ENCODE peak calls at places on chromosomes 13 and 19, in four cellular contexts. Z is ovary, W is Calu3, T is fibroblast of the aortic adventitia. B is an unnamed sample.

GRCh38 chr13:110780410-110780809 is 66.9 kb downstream of the ING1 start:
- DNase-seq in T (no peak), W (no peak), Z (no peak), B (no peak)

GRCh38 chr13:23724196-23724970 is 154.2 kb downstream of the TNFRSF19 start:
- DNase-seq in T (peak; percentile 37), Z (no peak), W (no peak), B (no peak)

GRCh38 chr13:52128714-52129700 is at the start of gene NEK5:
- DNase-seq in W (peak; percentile 78), T (peak; percentile 34), Z (peak; percentile 47), B (peak; percentile 92)

GRCh38 chr13:70630247-70630646 is 522.0 kb upstream of the KLHL1 start:
- DNase-seq in T (no peak), W (no peak), Z (no peak), B (no peak)

GRCh38 chr19:48928164-48929005 is 5.1 kb upstream of the DHDH start:
- DNase-seq in T (peak; percentile 93), W (peak; percentile 39), Z (no peak), B (no peak)

GRCh38 chr19:55257461-55258411 is 1.1 kb downstream of the PPP6R1 start:
- DNase-seq in Z (no peak), T (peak; percentile 4), W (no peak), B (peak; percentile 23)

GRCh38 chr19:29622191-29623070 is 16.3 kb downstream of the POP4 start:
- DNase-seq in W (peak; percentile 9), Z (no peak), T (no peak), B (no peak)

GRCh38 chr19:18340990-18341868 is 831 bp downstream of the PGPEP1 start:
- DNase-seq in W (peak; percentile 53), Z (peak; percentile 73), T (peak; percentile 23), B (no peak)

GRCh38 chr19:17999685-18000479 is 8.1 kb upstream of the ARRDC2 start:
- DNase-seq in T (no peak), W (no peak), Z (no peak), B (no peak)

GRCh38 chr19:4345656-4346383 is 2.5 kb downstream of the MPND start:
- DNase-seq in Z (no peak), T (no peak), W (no peak), B (no peak)

GRCh38 chr13:110047511-110047910 is 259.4 kb downstream of the COL4A1 start:
- DNase-seq in T (peak; percentile 97), W (no peak), Z (peak; percentile 38), B (peak; percentile 47)

GRCh38 chr13:62875118-62875640 is 1459.5 kb upstream of the PCDH20 start:
- DNase-seq in T (no peak), Z (no peak), W (no peak), B (no peak)

GRCh38 chr19:5534787-5535586 is 32.8 kb downstream of the TINCR start:
- DNase-seq in W (peak; percentile 9), T (peak; percentile 6), Z (no peak), B (peak; percentile 41)

GRCh38 chr19:7917292-7918061 is 2.7 kb upstream of the SNAPC2 start:
- DNase-seq in T (peak; percentile 45), Z (no peak), W (peak; percentile 62), B (peak; percentile 77)

GRCh38 chr19:33434090-33434885 is 60.8 kb downstream of the CEBPG start:
- DNase-seq in Z (no peak), W (no peak), T (no peak), B (no peak)

GRCh38 chr19:30877591-30878230 is 471.5 kb downstream of the TSHZ3 start:
- DNase-seq in Z (no peak), W (no peak), T (no peak), B (no peak)

GRCh38 chr13:44313674-44314073 is 60.0 kb upstream of the SERP2 start:
- DNase-seq in T (peak; percentile 82), Z (no peak), W (peak; percentile 6), B (no peak)

GRCh38 chr13:75760182-75760981 is 124.3 kb downstream of the LMO7 start:
- DNase-seq in Z (no peak), W (peak; percentile 33), T (no peak), B (no peak)
- TF ChIP-seq CTCF in Z (no peak), W (no peak), T (peak; percentile 25), B (no peak)

DNA sequence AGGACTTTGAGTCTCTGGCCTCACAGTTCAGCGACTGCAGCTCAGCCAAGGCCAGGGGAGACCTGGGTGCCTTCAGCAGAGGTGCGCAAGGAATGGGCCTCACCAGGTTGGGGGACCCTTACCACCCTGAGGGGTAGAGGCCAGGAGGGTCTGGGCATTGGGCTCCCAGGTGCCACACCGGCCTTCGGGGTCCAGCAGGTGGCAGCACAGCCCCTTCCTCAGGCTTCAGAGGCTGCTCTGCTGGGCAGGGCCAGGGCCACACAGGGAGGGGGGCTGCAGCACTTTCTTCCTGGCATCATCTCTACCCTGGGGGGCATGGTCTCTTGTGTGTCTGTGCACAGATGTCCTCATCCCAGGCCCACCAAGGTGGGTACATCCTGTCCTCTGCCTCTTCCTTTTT is 12.9 kb downstream of the PIN1 start:
- DNase-seq in Z (no peak), T (no peak), W (peak; percentile 35), B (peak; percentile 52)
- TF ChIP-seq CTCF in Z (no peak), T (peak; percentile 30), W (no peak), B (peak; percentile 60)

DNA sequence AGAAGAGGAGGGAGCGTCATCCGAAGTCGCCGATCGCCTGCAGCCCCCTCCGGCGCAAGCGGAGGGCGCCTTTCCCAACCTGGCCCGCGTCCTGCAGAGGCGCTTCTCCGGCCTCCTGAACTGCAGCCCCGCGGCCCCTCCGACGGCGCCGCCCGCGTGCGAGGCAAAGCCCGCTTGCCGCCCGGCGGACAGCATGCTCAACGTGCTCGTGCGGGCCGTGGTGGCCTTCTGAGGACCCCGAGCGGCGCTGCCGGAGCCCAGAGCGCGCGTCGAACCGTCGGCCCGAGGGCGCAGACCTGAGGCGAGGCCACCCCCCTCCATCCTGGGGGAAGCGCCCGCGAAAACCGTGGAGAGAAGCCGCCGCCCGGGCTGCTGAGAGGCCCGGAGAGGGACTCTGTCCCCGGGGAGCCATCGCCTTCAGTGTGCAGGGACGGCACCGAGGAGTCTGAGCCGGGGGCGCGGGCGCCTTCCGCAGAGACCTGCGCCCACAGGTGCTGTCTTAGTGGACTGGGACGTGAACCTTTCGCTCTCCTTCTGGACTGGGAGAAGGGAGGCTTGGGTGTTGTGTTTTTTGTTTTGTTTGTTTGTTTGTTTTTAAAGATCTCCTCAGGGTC is 3.5 kb downstream of the IER2 start:
- DNase-seq in T (peak; percentile 44), Z (peak; percentile 50), W (no peak), B (peak; percentile 49)
- TF ChIP-seq CTCF in T (no peak), Z (no peak), W (no peak), B (no peak)

GRCh38 chr19:46472592-46472991 is 1.2 kb upstream of the PNMA8A start:
- DNase-seq in Z (no peak), W (no peak), T (no peak), B (no peak)

GRCh38 chr19:46469541-46470185 is 1.7 kb downstream of the PNMA8A start:
- DNase-seq in Z (no peak), W (no peak), T (no peak), B (no peak)

GRCh38 chr19:46470376-46470775 is 987 bp downstream of the PNMA8A start:
- DNase-seq in Z (no peak), T (no peak), W (no peak), B (no peak)

GRCh38 chr19:46471778-46472543 is 598 bp upstream of the PNMA8A start:
- DNase-seq in Z (no peak), W (no peak), T (no peak), B (no peak)

GRCh38 chr19:46471116-46471733 is at the start of gene PNMA8A:
- DNase-seq in W (no peak), T (peak; percentile 86), Z (peak; percentile 78), B (peak; percentile 75)
- TF ChIP-seq CTCF in W (no peak), T (peak; percentile 43), Z (peak; percentile 39), B (no peak)

B was measured in endothelial cell.